ENCODE peak calls at places on chromosomes 3 and 15, in eight cellular contexts. X is PC-3, G is upper lobe of left lung, R is IMR-90, L is OCI-LY7, M is right lobe of liver, O is breast epithelium, Q is keratinocyte. F is an unnamed sample. For H3K36me3, the result is how much of the 10 kb centered on the place peaks cover.

GRCh38 chr3:111747490-111747889 is 111.6 kb upstream of the PHLDB2 start:
- DNase-seq in L (no peak), M (no peak), G (no peak), R (peak), Q (no peak), X (peak), O (no peak), F (no peak)

GRCh38 chr3:141454906-141455602 is 31.8 kb upstream of the RASA2 start:
- DNase-seq in Q (peak), G (no peak), L (peak), M (no peak), X (peak), R (peak), O (no peak), F (peak)

GRCh38 chr3:50604628-50605588 is 6.7 kb downstream of the CISH start:
- DNase-seq in L (peak), R (no peak), M (peak), G (peak), O (peak), X (no peak), Q (no peak), F (no peak)

GRCh38 chr3:157502916-157503620 is at the start of gene VEPH1:
- DNase-seq in M (no peak), X (no peak), R (peak), O (no peak), L (no peak), Q (no peak), G (peak), F (no peak)

GRCh38 chr3:142272200-142272891 is 47.0 kb upstream of the GK5 start:
- DNase-seq in X (no peak), Q (no peak), L (no peak), M (no peak), R (peak), G (no peak), O (no peak), F (no peak)

GRCh38 chr15:81473946-81474345 is 99.9 kb upstream of the TMC3 start:
- DNase-seq in M (no peak), O (no peak), X (no peak), Q (no peak), G (no peak), R (no peak), L (no peak), F (no peak)

GRCh38 chr3:197392961-197393360 is 94.5 kb upstream of the DLG1 start:
- DNase-seq in M (no peak), R (peak), Q (no peak), O (no peak), L (no peak), G (no peak), X (no peak), F (no peak)

GRCh38 chr3:94413721-94414106 is 350.9 kb downstream of the NSUN3 start:
- DNase-seq in Q (peak), L (no peak), M (no peak), X (peak), R (peak), G (no peak), O (no peak), F (peak)

GRCh38 chr15:32851619-32852416 is 134.0 kb downstream of the GREM1 start:
- DNase-seq in Q (peak), G (no peak), M (no peak), O (no peak), R (peak), X (peak), L (no peak), F (peak)

GRCh38 chr15:68317281-68318007 is 39.9 kb downstream of the FEM1B start:
- DNase-seq in O (no peak), L (no peak), R (no peak), Q (no peak), M (no peak), X (no peak), G (no peak), F (no peak)

GRCh38 chr15:68315035-68315434 is 37.5 kb downstream of the FEM1B start:
- DNase-seq in L (no peak), G (no peak), M (no peak), O (peak), R (no peak), X (no peak), Q (no peak), F (no peak)

GRCh38 chr15:68314563-68314962 is 37.0 kb downstream of the FEM1B start:
- DNase-seq in X (no peak), O (peak), M (no peak), Q (no peak), R (peak), G (no peak), L (no peak), F (no peak)

GRCh38 chr15:68315495-68316007 is 38.0 kb downstream of the FEM1B start:
- DNase-seq in M (no peak), X (no peak), R (peak), O (no peak), Q (no peak), G (no peak), L (no peak), F (no peak)

DNA sequence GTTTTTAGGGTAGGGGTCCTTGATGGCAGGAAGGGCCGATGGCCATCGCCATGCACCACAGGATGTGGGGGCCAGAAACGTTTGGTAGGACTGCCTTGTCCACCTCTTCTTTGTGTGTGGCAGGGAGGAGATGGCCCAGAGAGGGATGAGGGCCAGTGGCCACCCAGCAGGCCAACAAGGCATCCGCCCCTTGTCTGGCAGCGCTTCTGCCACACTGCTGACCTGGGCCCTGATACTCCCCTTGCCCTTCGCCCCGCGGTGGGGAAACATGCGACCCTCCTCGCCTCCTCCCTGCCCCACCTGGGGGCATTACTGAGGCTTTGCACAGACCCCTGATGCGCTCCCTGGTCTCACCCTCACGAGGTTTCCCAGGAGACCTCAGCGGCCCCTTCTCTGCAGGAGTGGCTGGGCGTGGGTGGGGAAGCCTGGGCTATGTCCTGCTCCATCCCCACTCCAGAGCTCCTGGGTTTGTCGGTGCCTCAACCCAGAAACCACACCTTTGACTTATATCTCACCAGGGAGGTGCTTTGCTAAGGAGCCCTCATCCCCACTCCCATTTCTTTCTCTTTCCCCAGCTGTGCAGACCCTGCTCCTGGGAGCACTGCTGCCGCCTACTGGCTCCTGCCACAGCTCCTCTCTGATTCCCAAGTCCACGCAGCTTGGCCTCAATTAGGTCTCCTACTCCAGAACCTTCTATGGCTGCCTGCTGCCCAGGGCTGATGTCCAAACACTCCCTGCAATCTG is 38.7 kb downstream of the FEM1B start:
- DNase-seq in R (no peak), L (peak), G (no peak), M (no peak), O (peak), X (peak), Q (no peak), F (no peak)
- TF ChIP-seq CTCF in R (peak), L (peak), G (no peak), M (peak), O (no peak), X (peak), Q (peak), F (peak)

GRCh38 chr3:71047616-71048531 is 535.7 kb downstream of the FOXP1 start:
- DNase-seq in G (no peak), R (no peak), M (no peak), L (no peak), O (no peak), X (no peak), Q (no peak), F (no peak)
- H3K36me3 ChIP-seq in G (under half), R (half or more), M (under half), L (half or more), O (under half), X (under half), Q (under half), F (under half)

DNA sequence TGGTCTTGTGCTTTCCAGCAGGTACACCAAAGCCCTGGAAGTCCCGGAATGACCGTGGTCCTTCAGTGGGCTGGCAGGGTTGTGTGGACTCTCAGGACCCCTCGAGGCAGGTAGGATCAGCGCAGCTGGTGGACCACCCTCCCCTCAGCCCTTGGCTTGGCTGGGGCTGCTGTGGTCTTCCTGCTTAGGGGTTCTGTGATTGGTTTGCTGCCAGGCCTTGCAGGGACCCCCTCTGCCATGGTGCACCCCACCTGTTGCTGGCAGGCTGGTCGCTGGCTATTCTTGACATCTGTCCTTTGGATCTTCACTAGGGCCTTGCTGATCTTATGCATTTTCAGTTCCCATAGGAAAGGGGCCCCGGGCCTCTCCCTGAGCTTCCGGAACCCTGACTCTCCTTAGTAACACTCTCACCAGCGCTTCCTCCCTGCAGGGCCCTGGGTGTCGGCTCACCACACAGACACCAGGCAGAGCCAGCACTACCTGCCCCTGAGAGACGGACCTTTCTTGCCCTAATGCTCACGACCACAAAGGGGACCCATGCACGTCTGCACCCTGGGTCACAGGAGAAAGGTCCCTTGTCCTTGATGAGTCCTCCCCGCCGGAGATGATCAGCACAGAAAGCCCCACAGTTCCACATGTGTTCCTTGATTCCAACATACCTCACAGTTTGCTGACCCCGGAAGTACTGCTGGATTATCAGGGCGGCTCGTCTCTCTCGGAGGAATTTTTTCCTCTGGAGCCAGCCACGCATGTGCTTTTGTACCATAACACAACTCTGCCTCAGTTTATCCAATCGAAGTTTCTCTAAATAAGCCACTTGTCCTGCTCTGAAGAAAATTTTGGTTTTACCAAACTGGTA is 51.7 kb downstream of the MYO5C start:
- DNase-seq in G (no peak), L (no peak), M (no peak), R (no peak), X (no peak), O (no peak), Q (no peak), F (no peak)
- TF ChIP-seq CTCF in G (no peak), L (no peak), M (no peak), R (no peak), X (no peak), O (no peak), Q (no peak), F (no peak)

DNA sequence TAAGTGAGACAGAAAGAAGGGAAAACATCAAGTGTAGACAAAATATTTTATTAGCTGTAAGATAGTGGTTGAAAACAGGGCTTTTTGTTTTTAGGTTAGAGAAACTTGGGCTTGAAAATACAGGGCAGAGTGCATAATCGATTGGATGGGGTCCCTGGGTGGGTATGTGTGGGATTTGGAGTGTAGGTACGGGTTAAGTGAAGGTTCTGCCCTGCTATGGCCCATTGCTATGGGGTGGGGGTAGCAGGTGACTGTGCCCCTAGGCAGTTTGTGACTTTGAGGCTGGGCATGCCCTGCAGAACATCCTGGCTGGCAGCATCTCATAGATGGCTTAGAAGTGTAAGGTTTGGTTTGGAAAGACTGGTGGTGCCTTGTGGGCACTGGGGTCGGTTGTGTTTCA is 3.7 kb upstream of the FAM131A start:
- DNase-seq in M (no peak), L (no peak), O (no peak), X (no peak), Q (no peak), R (no peak), G (no peak), F (no peak)
- H3K36me3 ChIP-seq in M (under half), L (half or more), O (under half), X (under half), Q (under half), R (half or more), G (under half), F (under half)

GRCh38 chr3:2362122-2362521 is 263.5 kb downstream of the CNTN4 start:
- DNase-seq in M (peak), X (no peak), L (no peak), O (no peak), R (no peak), G (peak), Q (no peak), F (no peak)
- TF ChIP-seq CTCF in M (no peak), X (no peak), L (no peak), O (no peak), R (no peak), G (no peak), Q (no peak), F (no peak)

GRCh38 chr15:41841131-41841530 is 2.5 kb downstream of the PLA2G4B start:
- DNase-seq in O (no peak), Q (no peak), R (no peak), M (no peak), G (peak), X (no peak), L (no peak), F (no peak)
- H3K36me3 ChIP-seq in O (under half), Q (under half), R (under half), M (under half), G (under half), X (under half), L (under half), F (under half)

DNA sequence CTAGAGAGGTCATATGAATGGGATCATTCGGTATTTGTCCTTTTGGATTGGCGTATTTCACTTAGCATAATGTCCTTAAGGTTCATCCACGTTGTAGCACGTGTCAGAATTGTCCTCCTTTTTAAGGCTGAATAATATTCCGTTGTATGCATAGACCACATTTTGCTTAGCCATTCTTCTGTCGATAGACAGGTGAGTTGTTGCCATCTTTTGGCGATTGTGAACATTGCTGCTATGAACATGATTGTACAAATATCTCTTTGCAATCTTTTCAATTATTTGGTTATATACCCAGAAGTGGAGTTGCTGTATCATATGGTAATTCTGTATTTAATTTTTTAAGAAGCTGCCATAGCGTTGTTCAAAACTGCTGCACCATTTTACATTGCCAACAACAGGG is 52.4 kb upstream of the GOLGA8J start:
- DNase-seq in M (no peak), Q (no peak), O (no peak), G (no peak), R (no peak), L (no peak), X (peak), F (no peak)
- TF ChIP-seq CTCF in M (peak), Q (peak), O (no peak), G (no peak), R (peak), L (peak), X (peak), F (peak)

GRCh38 chr15:92122259-92122658 is 268.8 kb downstream of the SLCO3A1 start:
- DNase-seq in L (no peak), R (no peak), G (no peak), Q (no peak), O (no peak), M (no peak), X (no peak), F (no peak)
- H3K36me3 ChIP-seq in L (under half), R (under half), G (under half), Q (under half), O (under half), M (under half), X (under half), F (under half)